ENCODE peak calls at places on chromosomes 5 and 9, in five cellular contexts. C is activated CD4-positive, alpha-beta T cell treated with anti-CD3 and anti-CD28 coated beads, Interleukin-2, amount 50 U/mL, for 48 hours; S is A549; P is neural crest cell; Q is sigmoid colon. G is an unnamed sample.

GRCh38 chr5:169190860-169191259 is 110.1 kb downstream of the SLIT3 start:
- DNase-seq in S (no peak), C (no peak), Q (no peak), P (no peak), G (no peak)

GRCh38 chr9:25678147-25678666 is at the start of gene TUSC1:
- DNase-seq in C (peak), Q (peak), S (peak), P (no peak), G (peak)

GRCh38 chr5:7882926-7883325 is 14.0 kb downstream of the MTRR start:
- DNase-seq in C (no peak), S (no peak), P (no peak), Q (no peak), G (no peak)

GRCh38 chr9:121376214-121376830 is 6.3 kb upstream of the STOM start:
- DNase-seq in P (no peak), S (no peak), C (no peak), Q (no peak), G (peak)

GRCh38 chr5:166401391-166401790 is 1890.1 kb upstream of the WWC1 start:
- DNase-seq in Q (no peak), C (no peak), S (no peak), P (no peak), G (peak)

GRCh38 chr5:150573867-150574817 is 66.2 kb downstream of the NDST1 start:
- DNase-seq in C (no peak), P (no peak), S (no peak), Q (peak), G (peak)

GRCh38 chr5:17463653-17464052 is 34.4 kb upstream of the TAF11L2 start:
- DNase-seq in C (no peak), S (no peak), Q (no peak), P (no peak), G (no peak)

GRCh38 chr5:79518718-79519117 is 4.8 kb upstream of the HOMER1 start:
- DNase-seq in C (no peak), Q (no peak), P (no peak), S (no peak), G (no peak)

GRCh38 chr5:77145666-77146065 is 58.6 kb upstream of the ZBED3 start:
- DNase-seq in C (no peak), Q (no peak), P (no peak), S (no peak), G (no peak)

GRCh38 chr5:68215888-68216736 is 556 bp downstream of the PIK3R1 start:
- DNase-seq in C (peak), Q (peak), S (peak), P (peak), G (peak)

GRCh38 chr5:148796931-148797330 is 29.5 kb upstream of the ADRB2 start:
- DNase-seq in S (no peak), P (no peak), Q (no peak), C (no peak), G (no peak)

GRCh38 chr5:9268226-9268625 is 277.6 kb downstream of the SEMA5A start:
- DNase-seq in P (no peak), S (no peak), C (no peak), Q (no peak), G (no peak)

GRCh38 chr9:121271368-121272351 is 3.7 kb downstream of the GSN start:
- DNase-seq in S (no peak), P (no peak), C (no peak), Q (peak), G (no peak)

GRCh38 chr9:93268551-93269314 is 84.8 kb downstream of the WNK2 start:
- DNase-seq in Q (peak), P (no peak), S (no peak), C (peak), G (peak)

GRCh38 chr5:31052937-31053658 is 140.4 kb upstream of the CDH6 start:
- DNase-seq in C (no peak), S (no peak), P (no peak), Q (no peak), G (peak)

GRCh38 chr5:22908129-22908528 is 55.0 kb upstream of the CDH12 start:
- DNase-seq in C (no peak), P (no peak), S (no peak), Q (no peak), G (no peak)

GRCh38 chr5:68303038-68303738 is 87.6 kb downstream of the PIK3R1 start:
- DNase-seq in P (no peak), C (no peak), S (no peak), Q (no peak), G (peak)

GRCh38 chr9:76883341-76883740 is 22.6 kb downstream of the PRUNE2 start:
- DNase-seq in P (no peak), C (no peak), S (no peak), Q (no peak), G (no peak)

GRCh38 chr5:29017501-29017900 is 1979.1 kb upstream of the CDH9 start:
- DNase-seq in Q (no peak), C (no peak), P (no peak), S (no peak), G (no peak)

GRCh38 chr9:133236291-133237071 is 27.4 kb upstream of the OBP2B start:
- DNase-seq in S (no peak), C (no peak), Q (peak), P (no peak), G (peak)

GRCh38 chr9:98472216-98472615 is 216.8 kb upstream of the TBC1D2 start:
- DNase-seq in S (no peak), P (no peak), C (no peak), Q (no peak), G (no peak)

GRCh38 chr5:32687167-32687831 is 23.8 kb upstream of the NPR3 start:
- DNase-seq in P (no peak), Q (no peak), C (no peak), S (no peak), G (peak)

G was measured in NCI-H69.